ENCODE peak calls at places on chromosomes 16 and 17, in nine cellular contexts. E, Z, V, X, R, O, I, T and C are unnamed samples.

GRCh38 chr16:3012246-3012645 is 477 bp upstream of the CLDN9 start:
- DNase-seq in X (no peak), Z (no peak), R (peak), I (peak), V (no peak), E (no peak), T (no peak), O (no peak), C (no peak)

GRCh38 chr16:17476414-17477259 is 5.9 kb upstream of the XYLT1 start:
- DNase-seq in I (no peak), E (peak), R (peak), V (peak), Z (peak), T (no peak), X (peak), O (peak), C (peak)

GRCh38 chr16:57341441-57342303 is 16.9 kb upstream of the CCL22 start:
- DNase-seq in O (peak), Z (peak), I (peak), V (peak), T (no peak), R (no peak), X (peak), E (no peak), C (no peak)

GRCh38 chr17:58318065-58318481 is 10.5 kb downstream of the TSPOAP1 start:
- DNase-seq in O (no peak), X (no peak), I (no peak), T (no peak), R (no peak), Z (no peak), E (no peak), V (peak), C (no peak)

GRCh38 chr16:66443269-66443652 is 16.2 kb downstream of the BEAN1 start:
- DNase-seq in V (no peak), O (no peak), Z (no peak), I (no peak), X (no peak), E (no peak), T (no peak), R (no peak), C (no peak)

GRCh38 chr17:40530531-40530987 is 29.1 kb upstream of the TNS4 start:
- DNase-seq in R (no peak), Z (no peak), X (no peak), V (peak), T (peak), O (no peak), I (no peak), E (no peak), C (no peak)

GRCh38 chr16:30350134-30350871 is 4.8 kb downstream of the CD2BP2 start:
- DNase-seq in T (no peak), R (no peak), V (no peak), O (no peak), Z (no peak), I (no peak), X (no peak), E (no peak), C (no peak)

GRCh38 chr17:48809182-48809581 is 7.8 kb downstream of the TTLL6 start:
- DNase-seq in V (peak), O (no peak), E (no peak), Z (no peak), I (no peak), R (no peak), T (no peak), X (no peak), C (no peak)